ENCODE peak calls at places on chromosome X, in ten cellular contexts. A is A549, G is fibroblast of the aortic adventitia, Q is tibial artery, P is BJ, D is adipocyte, M is NB4, F is astrocyte, Y is astrocyte of the spinal cord, L is uterus. C is an unnamed sample.
A peak's percentile ranks its signal among the peaks of the same experiment; 100 is the strongest.

GRCh38 chrX:151695583-151695930 is 299 bp downstream of the PRRG3 start:
- DNase-seq in A (no peak), G (no peak), Q (no peak), P (no peak), D (no peak), M (no peak), F (no peak), Y (no peak), L (no peak), C (no peak)

GRCh38 chrX:149870840-149871239 is 10.1 kb upstream of the MAGEA8 start:
- DNase-seq in A (no peak), G (no peak), Q (no peak), P (no peak), D (no peak), M (no peak), F (no peak), Y (no peak), L (no peak), C (no peak)

GRCh38 chrX:152897216-152898144 is at the start of gene ZNF185:
- DNase-seq in A (peak; percentile 34), G (no peak), Q (no peak), P (no peak), D (peak; percentile 22), M (no peak), F (peak; percentile 25), Y (peak; percentile 40), L (no peak), C (no peak)

GRCh38 chrX:119181491-119181890 is 53.9 kb upstream of the KIAA1210 start:
- DNase-seq in A (peak; percentile 34), G (peak; percentile 23), Q (no peak), P (no peak), D (no peak), M (peak; percentile 8), F (no peak), Y (no peak), L (no peak), C (no peak)

GRCh38 chrX:133660356-133660755 is 245.1 kb upstream of the GPC4 start:
- DNase-seq in A (no peak), G (peak; percentile 47), Q (no peak), P (no peak), D (peak; percentile 68), M (no peak), F (peak; percentile 68), Y (peak; percentile 36), L (no peak), C (no peak)

GRCh38 chrX:118520206-118520857 is 24.7 kb downstream of the DOCK11 start:
- DNase-seq in A (no peak), G (peak; percentile 88), Q (no peak), P (no peak), D (peak; percentile 85), M (no peak), F (peak; percentile 67), Y (peak; percentile 71), L (no peak), C (no peak)

GRCh38 chrX:115912372-115912897 is 258.1 kb upstream of the AGTR2 start:
- DNase-seq in A (no peak), G (peak; percentile 4), Q (no peak), P (no peak), D (peak; percentile 2), M (no peak), F (no peak), Y (no peak), L (no peak), C (no peak)

GRCh38 chrX:46571423-46572294 is 1.9 kb upstream of the CHST7 start:
- DNase-seq in A (no peak), G (no peak), Q (no peak), P (no peak), D (no peak), M (no peak), F (no peak), Y (no peak), L (no peak), C (no peak)

GRCh38 chrX:115525486-115525885 is 35.5 kb upstream of the PLS3 start:
- DNase-seq in A (no peak), G (no peak), Q (no peak), P (no peak), D (no peak), M (no peak), F (no peak), Y (no peak), L (no peak), C (no peak)

GRCh38 chrX:9670136-9670905 is 95.3 kb downstream of the GPR143 start:
- DNase-seq in A (no peak), G (peak; percentile 62), Q (no peak), P (no peak), D (peak; percentile 67), M (no peak), F (peak; percentile 73), Y (peak; percentile 33), L (no peak), C (no peak)

GRCh38 chrX:134026732-134027311 is 41.4 kb upstream of the GPC3 start:
- DNase-seq in A (peak; percentile 6), G (peak; percentile 28), Q (peak; percentile 24), P (no peak), D (peak; percentile 80), M (peak; percentile 26), F (peak; percentile 1), Y (peak; percentile 18), L (peak; percentile 53), C (peak; percentile 13)

GRCh38 chrX:148310402-148311200 is 189.8 kb upstream of the AFF2 start:
- DNase-seq in A (no peak), G (no peak), Q (no peak), P (no peak), D (no peak), M (peak; percentile 86), F (no peak), Y (no peak), L (no peak), C (no peak)

GRCh38 chrX:106378616-106379015 is 210.5 kb downstream of the PWWP3B start:
- DNase-seq in A (no peak), G (no peak), Q (no peak), P (no peak), D (no peak), M (no peak), F (no peak), Y (no peak), L (no peak), C (no peak)

GRCh38 chrX:133676344-133677122 is 261.2 kb upstream of the GPC4 start:
- DNase-seq in A (no peak), G (no peak), Q (no peak), P (no peak), D (no peak), M (no peak), F (no peak), Y (no peak), L (no peak), C (no peak)

GRCh38 chrX:43880439-43880838 is 1.8 kb downstream of the MAOB start:
- DNase-seq in A (no peak), G (peak; percentile 28), Q (no peak), P (no peak), D (no peak), M (no peak), F (no peak), Y (no peak), L (no peak), C (no peak)

GRCh38 chrX:43878902-43879526 is 3.2 kb downstream of the MAOB start:
- DNase-seq in A (no peak), G (peak; percentile 4), Q (no peak), P (no peak), D (no peak), M (no peak), F (no peak), Y (no peak), L (peak; percentile 51), C (no peak)

GRCh38 chrX:43882294-43882681 is at the start of gene MAOB:
- DNase-seq in A (no peak), G (no peak), Q (no peak), P (no peak), D (no peak), M (peak; percentile 1), F (no peak), Y (no peak), L (peak; percentile 43), C (no peak)

GRCh38 chrX:43885617-43886016 is 3.4 kb upstream of the MAOB start:
- DNase-seq in A (no peak), G (no peak), Q (no peak), P (no peak), D (no peak), M (no peak), F (no peak), Y (no peak), L (no peak), C (no peak)

GRCh38 chrX:43881410-43882293 is 598 bp downstream of the MAOB start:
- DNase-seq in A (no peak), G (no peak), Q (peak; percentile 37), P (no peak), D (no peak), M (no peak), F (no peak), Y (no peak), L (peak; percentile 52), C (no peak)
- H3K4me3 ChIP-seq in A (no peak overlapping the region), G (peak overlapping the region; percentile 25), Q (peak overlapping the region; percentile 59), P (no peak overlapping the region), D (peak overlapping the region; percentile 62), M (no peak overlapping the region), F (no peak overlapping the region), Y (no peak overlapping the region), L (peak overlapping the region; percentile 57), C (no peak overlapping the region)

GRCh38 chrX:11426712-11427081 is 133.5 kb downstream of the AMELX start:
- DNase-seq in A (no peak), G (no peak), Q (no peak), P (no peak), D (no peak), M (no peak), F (no peak), Y (no peak), L (no peak), C (no peak)
- H3K4me3 ChIP-seq in A (no peak overlapping the region), G (peak overlapping the region; percentile 65), Q (peak overlapping the region; percentile 64), P (peak overlapping the region; percentile 55), D (peak overlapping the region; percentile 84), M (no peak overlapping the region), F (no peak overlapping the region), Y (no peak overlapping the region), L (peak overlapping the region; percentile 22), C (no peak overlapping the region)

GRCh38 chrX:13936804-13937203 is 92.9 kb downstream of the GEMIN8 start:
- DNase-seq in A (no peak), G (no peak), Q (no peak), P (no peak), D (no peak), M (no peak), F (no peak), Y (no peak), L (no peak), C (no peak)
- H3K4me3 ChIP-seq in A (no peak overlapping the region), G (no peak overlapping the region), Q (no peak overlapping the region), P (no peak overlapping the region), D (no peak overlapping the region), M (no peak overlapping the region), F (no peak overlapping the region), Y (no peak overlapping the region), L (no peak overlapping the region), C (no peak overlapping the region)

DNA sequence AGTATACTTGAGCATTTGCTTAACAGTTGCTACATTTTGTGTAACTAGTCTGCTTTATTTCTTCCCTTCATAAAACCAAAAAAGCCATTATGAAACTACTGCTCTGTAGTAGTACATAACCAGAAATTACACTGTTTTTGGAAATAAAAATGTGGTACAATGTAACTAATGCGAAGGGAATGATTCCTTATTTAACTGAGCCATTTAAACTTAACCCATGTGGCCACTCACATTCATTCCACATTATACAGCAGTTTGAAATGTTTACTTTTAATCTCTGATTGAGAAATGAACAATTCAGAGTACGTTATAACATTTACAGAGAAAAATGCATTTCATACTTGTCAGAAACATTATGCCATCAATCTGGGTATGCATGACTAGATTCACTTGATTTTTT is 94.2 kb downstream of the NYX start:
- DNase-seq in A (no peak), G (no peak), Q (no peak), P (no peak), D (peak; percentile 72), M (no peak), F (peak; percentile 17), Y (no peak), L (no peak), C (no peak)
- H3K4me3 ChIP-seq in A (no peak overlapping the region), G (no peak overlapping the region), Q (no peak overlapping the region), P (no peak overlapping the region), D (no peak overlapping the region), M (no peak overlapping the region), F (no peak overlapping the region), Y (no peak overlapping the region), L (no peak overlapping the region), C (no peak overlapping the region)